ENCODE peak calls at places on chromosomes 6 and 20, in ten cellular contexts. One of them, this sample, is unnamed.
A peak's percentile ranks its signal among the peaks of the same experiment; 100 is the strongest.

GRCh38 chr6:118719351-118720124 is 68.1 kb upstream of the CEP85L start:
- DNase-seq in fibroblast of lung: no peak
- DNase-seq in HL-60: no peak
- DNase-seq in A549: no peak
- DNase-seq in Calu3: no peak
- DNase-seq in CD8-positive, alpha-beta T cell: peak; percentile 23
- DNase-seq in progenitor cell of endocrine pancreas: no peak
- DNase-seq in kidney epithelial cell: no peak
- DNase-seq in bronchial epithelial cell: no peak
- DNase-seq in GM10248: peak; percentile 52
- DNase-seq in this sample: no peak

GRCh38 chr6:13453771-13454251 is 33.6 kb downstream of the GFOD1 start:
- DNase-seq in kidney epithelial cell: peak; percentile 73
- DNase-seq in progenitor cell of endocrine pancreas: no peak
- DNase-seq in bronchial epithelial cell: peak; percentile 99
- DNase-seq in fibroblast of lung: peak; percentile 27
- DNase-seq in HL-60: no peak
- DNase-seq in A549: peak; percentile 6
- DNase-seq in CD8-positive, alpha-beta T cell: no peak
- DNase-seq in GM10248: no peak
- DNase-seq in Calu3: peak; percentile 52
- DNase-seq in this sample: no peak

GRCh38 chr6:104123227-104123626 is 736.5 kb downstream of the HACE1 start:
- DNase-seq in HL-60: no peak
- DNase-seq in A549: no peak
- DNase-seq in bronchial epithelial cell: no peak
- DNase-seq in fibroblast of lung: no peak
- DNase-seq in progenitor cell of endocrine pancreas: no peak
- DNase-seq in kidney epithelial cell: no peak
- DNase-seq in CD8-positive, alpha-beta T cell: no peak
- DNase-seq in Calu3: no peak
- DNase-seq in GM10248: no peak
- DNase-seq in this sample: no peak

GRCh38 chr20:40416274-40416673 is 272.8 kb downstream of the MAFB start:
- DNase-seq in HL-60: no peak
- DNase-seq in Calu3: no peak
- DNase-seq in progenitor cell of endocrine pancreas: no peak
- DNase-seq in bronchial epithelial cell: peak; percentile 93
- DNase-seq in CD8-positive, alpha-beta T cell: no peak
- DNase-seq in fibroblast of lung: no peak
- DNase-seq in GM10248: no peak
- DNase-seq in A549: no peak
- DNase-seq in kidney epithelial cell: no peak
- DNase-seq in this sample: no peak

GRCh38 chr6:7313505-7314165 is 636 bp upstream of the SSR1 start:
- DNase-seq in A549: no peak
- DNase-seq in HL-60: no peak
- DNase-seq in kidney epithelial cell: no peak
- DNase-seq in GM10248: no peak
- DNase-seq in bronchial epithelial cell: peak; percentile 26
- DNase-seq in progenitor cell of endocrine pancreas: no peak
- DNase-seq in fibroblast of lung: no peak
- DNase-seq in CD8-positive, alpha-beta T cell: no peak
- DNase-seq in Calu3: no peak
- DNase-seq in this sample: no peak

GRCh38 chr20:13022401-13023170 is 13.8 kb downstream of the SPTLC3 start:
- DNase-seq in A549: no peak
- DNase-seq in progenitor cell of endocrine pancreas: no peak
- DNase-seq in CD8-positive, alpha-beta T cell: no peak
- DNase-seq in kidney epithelial cell: peak; percentile 75
- DNase-seq in fibroblast of lung: peak; percentile 81
- DNase-seq in bronchial epithelial cell: peak; percentile 49
- DNase-seq in GM10248: no peak
- DNase-seq in HL-60: no peak
- DNase-seq in Calu3: no peak
- DNase-seq in this sample: no peak

GRCh38 chr6:4350571-4351505 is 215.5 kb upstream of the ECI2 start:
- DNase-seq in fibroblast of lung: peak; percentile 67
- DNase-seq in bronchial epithelial cell: peak; percentile 78
- DNase-seq in kidney epithelial cell: no peak
- DNase-seq in Calu3: no peak
- DNase-seq in HL-60: no peak
- DNase-seq in CD8-positive, alpha-beta T cell: no peak
- DNase-seq in A549: no peak
- DNase-seq in progenitor cell of endocrine pancreas: no peak
- DNase-seq in GM10248: no peak
- DNase-seq in this sample: no peak

GRCh38 chr20:45951474-45951873 is 17.0 kb downstream of the PCIF1 start:
- DNase-seq in Calu3: no peak
- DNase-seq in progenitor cell of endocrine pancreas: no peak
- DNase-seq in CD8-positive, alpha-beta T cell: no peak
- DNase-seq in bronchial epithelial cell: no peak
- DNase-seq in kidney epithelial cell: no peak
- DNase-seq in HL-60: no peak
- DNase-seq in GM10248: no peak
- DNase-seq in A549: no peak
- DNase-seq in fibroblast of lung: no peak
- DNase-seq in this sample: no peak

GRCh38 chr6:6649824-6650349 is 61.4 kb downstream of the LY86 start:
- DNase-seq in CD8-positive, alpha-beta T cell: no peak
- DNase-seq in fibroblast of lung: no peak
- DNase-seq in A549: no peak
- DNase-seq in kidney epithelial cell: no peak
- DNase-seq in bronchial epithelial cell: no peak
- DNase-seq in GM10248: no peak
- DNase-seq in HL-60: no peak
- DNase-seq in progenitor cell of endocrine pancreas: no peak
- DNase-seq in Calu3: no peak
- DNase-seq in this sample: no peak

GRCh38 chr6:14028631-14029030 is 88.9 kb upstream of the CD83 start:
- DNase-seq in A549: no peak
- DNase-seq in GM10248: no peak
- DNase-seq in Calu3: no peak
- DNase-seq in fibroblast of lung: no peak
- DNase-seq in progenitor cell of endocrine pancreas: no peak
- DNase-seq in kidney epithelial cell: no peak
- DNase-seq in HL-60: no peak
- DNase-seq in CD8-positive, alpha-beta T cell: no peak
- DNase-seq in bronchial epithelial cell: no peak
- DNase-seq in this sample: no peak

GRCh38 chr6:35469711-35470662 is 1.8 kb downstream of the RPL10A start:
- DNase-seq in Calu3: peak; percentile 50
- DNase-seq in A549: no peak
- DNase-seq in fibroblast of lung: peak; percentile 34
- DNase-seq in CD8-positive, alpha-beta T cell: no peak
- DNase-seq in GM10248: no peak
- DNase-seq in bronchial epithelial cell: peak; percentile 50
- DNase-seq in HL-60: peak; percentile 38
- DNase-seq in kidney epithelial cell: no peak
- DNase-seq in progenitor cell of endocrine pancreas: no peak
- DNase-seq in this sample: no peak

GRCh38 chr6:42428326-42429041 is 23.2 kb downstream of the TRERF1 start:
- DNase-seq in progenitor cell of endocrine pancreas: no peak
- DNase-seq in GM10248: peak; percentile 82
- DNase-seq in HL-60: no peak
- DNase-seq in CD8-positive, alpha-beta T cell: no peak
- DNase-seq in Calu3: no peak
- DNase-seq in kidney epithelial cell: no peak
- DNase-seq in bronchial epithelial cell: no peak
- DNase-seq in A549: no peak
- DNase-seq in fibroblast of lung: peak; percentile 66
- DNase-seq in this sample: no peak

GRCh38 chr6:58073263-58073662 is 755.8 kb downstream of the PRIM2 start:
- DNase-seq in CD8-positive, alpha-beta T cell: no peak
- DNase-seq in Calu3: no peak
- DNase-seq in bronchial epithelial cell: no peak
- DNase-seq in kidney epithelial cell: no peak
- DNase-seq in progenitor cell of endocrine pancreas: no peak
- DNase-seq in HL-60: no peak
- DNase-seq in GM10248: no peak
- DNase-seq in fibroblast of lung: no peak
- DNase-seq in A549: no peak
- DNase-seq in this sample: no peak

GRCh38 chr6:167731216-167731615 is 95.5 kb upstream of the AFDN start:
- DNase-seq in CD8-positive, alpha-beta T cell: no peak
- DNase-seq in fibroblast of lung: no peak
- DNase-seq in progenitor cell of endocrine pancreas: no peak
- DNase-seq in GM10248: no peak
- DNase-seq in kidney epithelial cell: no peak
- DNase-seq in Calu3: no peak
- DNase-seq in bronchial epithelial cell: no peak
- DNase-seq in A549: no peak
- DNase-seq in HL-60: no peak
- DNase-seq in this sample: no peak

GRCh38 chr6:189676-190075 is 102.6 kb upstream of the DUSP22 start:
- DNase-seq in fibroblast of lung: no peak
- DNase-seq in progenitor cell of endocrine pancreas: no peak
- DNase-seq in Calu3: no peak
- DNase-seq in bronchial epithelial cell: no peak
- DNase-seq in HL-60: no peak
- DNase-seq in CD8-positive, alpha-beta T cell: no peak
- DNase-seq in A549: no peak
- DNase-seq in kidney epithelial cell: no peak
- DNase-seq in GM10248: no peak
- DNase-seq in this sample: no peak

GRCh38 chr6:37456816-37457560 is 24.0 kb downstream of the CMTR1 start:
- DNase-seq in bronchial epithelial cell: peak; percentile 55
- DNase-seq in GM10248: no peak
- DNase-seq in HL-60: no peak
- DNase-seq in progenitor cell of endocrine pancreas: no peak
- DNase-seq in Calu3: no peak
- DNase-seq in CD8-positive, alpha-beta T cell: no peak
- DNase-seq in fibroblast of lung: peak; percentile 86
- DNase-seq in A549: no peak
- DNase-seq in kidney epithelial cell: no peak
- DNase-seq in this sample: no peak
- TF ChIP-seq CTCF in bronchial epithelial cell: no peak
- TF ChIP-seq CTCF in GM10248: no peak
- TF ChIP-seq CTCF in HL-60: no peak
- TF ChIP-seq CTCF in progenitor cell of endocrine pancreas: no peak
- TF ChIP-seq CTCF in Calu3: no peak
- TF ChIP-seq CTCF in CD8-positive, alpha-beta T cell: no peak
- TF ChIP-seq CTCF in fibroblast of lung: no peak
- TF ChIP-seq CTCF in A549: no peak
- TF ChIP-seq CTCF in kidney epithelial cell: no peak
- TF ChIP-seq CTCF in this sample: no peak

GRCh38 chr6:136809461-136809860 is 12.9 kb upstream of the PEX7 start:
- DNase-seq in Calu3: no peak
- DNase-seq in fibroblast of lung: no peak
- DNase-seq in bronchial epithelial cell: no peak
- DNase-seq in kidney epithelial cell: no peak
- DNase-seq in GM10248: no peak
- DNase-seq in A549: no peak
- DNase-seq in CD8-positive, alpha-beta T cell: no peak
- DNase-seq in HL-60: no peak
- DNase-seq in progenitor cell of endocrine pancreas: no peak
- DNase-seq in this sample: no peak

GRCh38 chr6:136801581-136801980 is 9.3 kb upstream of the MAP3K5 start:
- DNase-seq in progenitor cell of endocrine pancreas: no peak
- DNase-seq in fibroblast of lung: no peak
- DNase-seq in A549: no peak
- DNase-seq in kidney epithelial cell: no peak
- DNase-seq in CD8-positive, alpha-beta T cell: no peak
- DNase-seq in HL-60: no peak
- DNase-seq in bronchial epithelial cell: no peak
- DNase-seq in Calu3: no peak
- DNase-seq in GM10248: no peak
- DNase-seq in this sample: no peak

GRCh38 chr6:136797977-136798376 is 5.7 kb upstream of the MAP3K5 start:
- DNase-seq in CD8-positive, alpha-beta T cell: no peak
- DNase-seq in Calu3: no peak
- DNase-seq in bronchial epithelial cell: no peak
- DNase-seq in kidney epithelial cell: no peak
- DNase-seq in HL-60: no peak
- DNase-seq in A549: no peak
- DNase-seq in progenitor cell of endocrine pancreas: no peak
- DNase-seq in fibroblast of lung: no peak
- DNase-seq in GM10248: no peak
- DNase-seq in this sample: no peak

DNA sequence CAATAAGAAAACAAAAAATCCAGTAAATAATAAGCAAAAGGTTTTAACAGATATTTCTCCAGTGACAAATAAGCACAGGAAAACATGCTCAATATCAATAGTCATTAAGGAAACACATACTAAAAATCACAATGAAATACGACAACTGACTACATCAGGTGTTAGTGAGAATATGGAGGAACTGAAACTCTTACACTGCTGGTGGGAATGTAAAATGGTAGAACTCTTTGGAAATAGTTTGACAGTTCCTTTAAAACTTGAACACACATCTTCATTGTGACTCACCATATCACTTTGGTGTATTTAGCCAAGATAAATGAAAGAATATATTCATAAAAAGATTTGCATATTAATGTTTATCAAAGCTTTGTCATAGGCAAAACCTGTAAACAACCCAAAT is 11.3 kb upstream of the MAP3K5 start:
- DNase-seq in GM10248: no peak
- DNase-seq in kidney epithelial cell: no peak
- DNase-seq in CD8-positive, alpha-beta T cell: no peak
- DNase-seq in Calu3: no peak
- DNase-seq in A549: no peak
- DNase-seq in fibroblast of lung: no peak
- DNase-seq in HL-60: no peak
- DNase-seq in progenitor cell of endocrine pancreas: no peak
- DNase-seq in bronchial epithelial cell: no peak
- DNase-seq in this sample: no peak
- TF ChIP-seq CTCF in GM10248: no peak
- TF ChIP-seq CTCF in kidney epithelial cell: no peak
- TF ChIP-seq CTCF in CD8-positive, alpha-beta T cell: no peak
- TF ChIP-seq CTCF in Calu3: no peak
- TF ChIP-seq CTCF in A549: no peak
- TF ChIP-seq CTCF in fibroblast of lung: no peak
- TF ChIP-seq CTCF in HL-60: no peak
- TF ChIP-seq CTCF in progenitor cell of endocrine pancreas: no peak
- TF ChIP-seq CTCF in bronchial epithelial cell: no peak
- TF ChIP-seq CTCF in this sample: no peak

GRCh38 chr20:25203891-25204320 is 8.4 kb downstream of the ENTPD6 start:
- DNase-seq in A549: no peak
- DNase-seq in progenitor cell of endocrine pancreas: no peak
- DNase-seq in bronchial epithelial cell: no peak
- DNase-seq in kidney epithelial cell: no peak
- DNase-seq in GM10248: no peak
- DNase-seq in HL-60: no peak
- DNase-seq in Calu3: no peak
- DNase-seq in CD8-positive, alpha-beta T cell: no peak
- DNase-seq in fibroblast of lung: no peak
- DNase-seq in this sample: no peak
- TF ChIP-seq CTCF in A549: no peak
- TF ChIP-seq CTCF in progenitor cell of endocrine pancreas: no peak
- TF ChIP-seq CTCF in bronchial epithelial cell: no peak
- TF ChIP-seq CTCF in kidney epithelial cell: no peak
- TF ChIP-seq CTCF in GM10248: no peak
- TF ChIP-seq CTCF in HL-60: no peak
- TF ChIP-seq CTCF in Calu3: no peak
- TF ChIP-seq CTCF in CD8-positive, alpha-beta T cell: no peak
- TF ChIP-seq CTCF in fibroblast of lung: no peak
- TF ChIP-seq CTCF in this sample: no peak

DNA sequence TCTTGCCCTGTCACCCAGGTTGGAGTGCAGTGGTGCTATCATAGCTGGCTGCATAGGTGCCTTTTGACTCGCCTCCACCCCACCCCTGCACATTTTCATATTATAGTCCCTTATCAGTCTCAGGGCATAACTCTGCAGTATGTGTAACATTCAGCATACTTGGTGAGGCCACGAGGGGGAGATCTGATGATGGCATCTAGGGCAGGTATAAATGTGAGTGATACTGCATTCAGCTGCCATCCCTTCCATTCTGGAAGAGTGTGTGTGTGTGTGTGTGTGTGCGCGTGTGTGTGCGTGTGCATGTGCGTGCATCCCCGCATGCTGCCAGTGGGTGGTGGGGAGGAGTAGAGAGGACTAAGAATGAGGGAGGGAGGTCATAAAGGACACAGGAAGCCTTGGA is 81.4 kb downstream of the JARID2 start:
- DNase-seq in Calu3: peak; percentile 19
- DNase-seq in GM10248: peak; percentile 48
- DNase-seq in A549: peak; percentile 17
- DNase-seq in HL-60: no peak
- DNase-seq in bronchial epithelial cell: peak; percentile 23
- DNase-seq in kidney epithelial cell: no peak
- DNase-seq in CD8-positive, alpha-beta T cell: no peak
- DNase-seq in progenitor cell of endocrine pancreas: no peak
- DNase-seq in fibroblast of lung: no peak
- DNase-seq in this sample: no peak
- TF ChIP-seq CTCF in Calu3: no peak
- TF ChIP-seq CTCF in GM10248: peak; percentile 44
- TF ChIP-seq CTCF in A549: peak; percentile 11
- TF ChIP-seq CTCF in HL-60: no peak
- TF ChIP-seq CTCF in bronchial epithelial cell: no peak
- TF ChIP-seq CTCF in kidney epithelial cell: peak; percentile 26
- TF ChIP-seq CTCF in CD8-positive, alpha-beta T cell: peak; percentile 41
- TF ChIP-seq CTCF in progenitor cell of endocrine pancreas: peak; percentile 7
- TF ChIP-seq CTCF in fibroblast of lung: no peak
- TF ChIP-seq CTCF in this sample: peak; percentile 23